ENCODE peak calls at places on chromosomes 13 and 19, in seven cellular contexts. One of them, this sample, is unnamed.

GRCh38 chr19:7109678-7110289 is 40.3 kb downstream of the ZNF557 start:
- DNase-seq in mesendoderm: peak; percentile 78
- DNase-seq in H9: peak; percentile 56
- DNase-seq in neuronal stem cell: peak; percentile 36
- DNase-seq in trophoblast cell: no peak
- DNase-seq in IMR-90: no peak
- DNase-seq in H1: peak; percentile 50
- DNase-seq in this sample: no peak

GRCh38 chr13:95660981-95661581 is 15.9 kb upstream of the DNAJC3 start:
- DNase-seq in IMR-90: peak; percentile 50
- DNase-seq in H9: no peak
- DNase-seq in neuronal stem cell: no peak
- DNase-seq in H1: no peak
- DNase-seq in trophoblast cell: peak; percentile 77
- DNase-seq in mesendoderm: peak; percentile 50
- DNase-seq in this sample: peak; percentile 64

GRCh38 chr13:48727252-48728011 is 73.7 kb downstream of the CYSLTR2 start:
- DNase-seq in H9: no peak
- DNase-seq in trophoblast cell: no peak
- DNase-seq in neuronal stem cell: no peak
- DNase-seq in mesendoderm: no peak
- DNase-seq in IMR-90: peak; percentile 70
- DNase-seq in H1: no peak
- DNase-seq in this sample: peak; percentile 96

GRCh38 chr19:49851456-49852259 is 699 bp downstream of the PTOV1 start:
- DNase-seq in IMR-90: no peak
- DNase-seq in neuronal stem cell: no peak
- DNase-seq in H9: peak; percentile 82
- DNase-seq in H1: peak; percentile 69
- DNase-seq in mesendoderm: peak; percentile 75
- DNase-seq in trophoblast cell: peak; percentile 67
- DNase-seq in this sample: no peak

GRCh38 chr13:72973234-72973633 is 85.6 kb upstream of the KLF5 start:
- DNase-seq in neuronal stem cell: no peak
- DNase-seq in IMR-90: no peak
- DNase-seq in mesendoderm: no peak
- DNase-seq in H1: no peak
- DNase-seq in trophoblast cell: no peak
- DNase-seq in H9: no peak
- DNase-seq in this sample: no peak

GRCh38 chr19:12792048-12792852 is 964 bp downstream of the JUNB start:
- DNase-seq in trophoblast cell: peak; percentile 73
- DNase-seq in IMR-90: peak; percentile 55
- DNase-seq in H9: peak; percentile 84
- DNase-seq in neuronal stem cell: no peak
- DNase-seq in H1: peak; percentile 84
- DNase-seq in mesendoderm: peak; percentile 84
- DNase-seq in this sample: peak; percentile 55

GRCh38 chr13:97220151-97220900 is 1.8 kb upstream of the MBNL2 start:
- DNase-seq in H9: no peak
- DNase-seq in trophoblast cell: peak; percentile 84
- DNase-seq in H1: no peak
- DNase-seq in mesendoderm: no peak
- DNase-seq in IMR-90: no peak
- DNase-seq in neuronal stem cell: no peak
- DNase-seq in this sample: no peak

GRCh38 chr19:52120286-52120685 is 19.5 kb downstream of the ZNF616 start:
- DNase-seq in mesendoderm: no peak
- DNase-seq in H1: no peak
- DNase-seq in IMR-90: no peak
- DNase-seq in trophoblast cell: no peak
- DNase-seq in H9: no peak
- DNase-seq in neuronal stem cell: no peak
- DNase-seq in this sample: no peak

GRCh38 chr13:96632536-96633320 is 361.5 kb downstream of the OXGR1 start:
- DNase-seq in trophoblast cell: peak; percentile 7
- DNase-seq in H1: no peak
- DNase-seq in mesendoderm: no peak
- DNase-seq in H9: no peak
- DNase-seq in neuronal stem cell: no peak
- DNase-seq in IMR-90: no peak
- DNase-seq in this sample: no peak

GRCh38 chr19:48873476-48874308 is 1.5 kb downstream of the PPP1R15A start:
- DNase-seq in IMR-90: no peak
- DNase-seq in H9: no peak
- DNase-seq in trophoblast cell: peak; percentile 20
- DNase-seq in H1: no peak
- DNase-seq in neuronal stem cell: no peak
- DNase-seq in mesendoderm: peak; percentile 89
- DNase-seq in this sample: peak; percentile 43

GRCh38 chr19:48480476-48481190 is 11.5 kb downstream of the CYTH2 start:
- DNase-seq in H1: no peak
- DNase-seq in mesendoderm: no peak
- DNase-seq in neuronal stem cell: no peak
- DNase-seq in trophoblast cell: peak; percentile 26
- DNase-seq in IMR-90: no peak
- DNase-seq in H9: no peak
- DNase-seq in this sample: no peak

GRCh38 chr19:46487802-46488445 is 7.7 kb downstream of the PNMA8B start:
- DNase-seq in H1: peak; percentile 98
- DNase-seq in H9: peak; percentile 84
- DNase-seq in trophoblast cell: peak; percentile 67
- DNase-seq in IMR-90: peak; percentile 63
- DNase-seq in mesendoderm: peak; percentile 72
- DNase-seq in neuronal stem cell: peak; percentile 85
- DNase-seq in this sample: peak; percentile 78

GRCh38 chr19:17450264-17451075 is 2.0 kb upstream of the TMEM221 start:
- DNase-seq in H9: no peak
- DNase-seq in trophoblast cell: peak; percentile 83
- DNase-seq in neuronal stem cell: no peak
- DNase-seq in IMR-90: no peak
- DNase-seq in mesendoderm: no peak
- DNase-seq in H1: no peak
- DNase-seq in this sample: no peak

GRCh38 chr19:13006431-13007281 is 11.4 kb downstream of the NFIX start:
- DNase-seq in H9: no peak
- DNase-seq in IMR-90: no peak
- DNase-seq in H1: no peak
- DNase-seq in neuronal stem cell: no peak
- DNase-seq in trophoblast cell: no peak
- DNase-seq in mesendoderm: no peak
- DNase-seq in this sample: no peak

GRCh38 chr13:97975851-97976550 is 22.5 kb downstream of the IPO5 start:
- DNase-seq in trophoblast cell: peak; percentile 92
- DNase-seq in IMR-90: peak; percentile 79
- DNase-seq in H1: peak; percentile 90
- DNase-seq in mesendoderm: peak; percentile 95
- DNase-seq in neuronal stem cell: peak; percentile 95
- DNase-seq in H9: peak; percentile 90
- DNase-seq in this sample: peak; percentile 86

GRCh38 chr19:19600793-19601346 is 17.6 kb downstream of the PBX4 start:
- DNase-seq in IMR-90: no peak
- DNase-seq in H1: no peak
- DNase-seq in H9: no peak
- DNase-seq in trophoblast cell: no peak
- DNase-seq in mesendoderm: no peak
- DNase-seq in neuronal stem cell: no peak
- DNase-seq in this sample: no peak

GRCh38 chr13:44298314-44298713 is 75.3 kb upstream of the SERP2 start:
- DNase-seq in H1: no peak
- DNase-seq in neuronal stem cell: no peak
- DNase-seq in trophoblast cell: peak; percentile 59
- DNase-seq in mesendoderm: no peak
- DNase-seq in IMR-90: peak; percentile 35
- DNase-seq in H9: no peak
- DNase-seq in this sample: no peak

GRCh38 chr13:30422056-30422914 is at the start of gene UBE2L5:
- DNase-seq in mesendoderm: peak; percentile 87
- DNase-seq in H1: peak; percentile 78
- DNase-seq in neuronal stem cell: peak; percentile 66
- DNase-seq in IMR-90: peak; percentile 74
- DNase-seq in trophoblast cell: peak; percentile 71
- DNase-seq in H9: peak; percentile 89
- DNase-seq in this sample: peak; percentile 82

GRCh38 chr19:50328257-50329145 is 676 bp downstream of the KCNC3 start:
- DNase-seq in trophoblast cell: peak; percentile 38
- DNase-seq in H9: peak; percentile 38
- DNase-seq in neuronal stem cell: no peak
- DNase-seq in H1: peak; percentile 71
- DNase-seq in mesendoderm: peak; percentile 36
- DNase-seq in IMR-90: no peak
- DNase-seq in this sample: no peak

GRCh38 chr13:110045202-110045601 is 258.8 kb upstream of the IRS2 start:
- DNase-seq in trophoblast cell: no peak
- DNase-seq in IMR-90: no peak
- DNase-seq in H9: no peak
- DNase-seq in mesendoderm: no peak
- DNase-seq in neuronal stem cell: no peak
- DNase-seq in H1: no peak
- DNase-seq in this sample: no peak

GRCh38 chr13:51339952-51340732 is 651 bp downstream of the SERPINE3 start:
- DNase-seq in H9: no peak
- DNase-seq in IMR-90: peak; percentile 35
- DNase-seq in H1: no peak
- DNase-seq in trophoblast cell: no peak
- DNase-seq in mesendoderm: no peak
- DNase-seq in neuronal stem cell: no peak
- DNase-seq in this sample: no peak

DNA sequence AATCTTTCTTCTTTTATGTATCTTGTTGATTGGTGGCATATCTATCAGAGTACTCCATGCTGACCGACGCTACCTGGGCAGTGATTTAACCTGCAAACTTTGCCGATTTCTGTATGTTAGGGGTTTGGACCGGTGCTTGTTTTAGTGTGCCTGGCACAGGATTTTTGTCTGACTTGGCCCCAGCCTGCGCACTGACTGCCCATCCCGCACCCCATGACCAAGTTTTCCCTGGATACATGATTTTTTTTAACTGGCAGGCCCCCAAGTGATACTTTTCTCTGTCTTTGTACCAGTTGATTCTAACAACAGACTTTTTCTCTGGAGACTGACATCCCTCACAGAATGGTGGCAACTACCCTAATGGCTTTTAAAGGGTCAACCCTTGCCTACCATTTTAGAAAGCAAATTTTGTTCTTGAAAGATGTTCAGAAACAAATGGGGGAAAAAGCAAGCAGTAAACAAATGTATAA is 69.0 kb upstream of the C1QTNF9B start:
- DNase-seq in IMR-90: no peak
- DNase-seq in H9: no peak
- DNase-seq in H1: no peak
- DNase-seq in neuronal stem cell: no peak
- DNase-seq in trophoblast cell: no peak
- DNase-seq in mesendoderm: no peak
- DNase-seq in this sample: no peak
- H2BK5ac ChIP-seq in IMR-90: no peak overlapping the region
- H2BK5ac ChIP-seq in H9: no peak overlapping the region
- H2BK5ac ChIP-seq in H1: no peak overlapping the region
- H2BK5ac ChIP-seq in neuronal stem cell: no peak overlapping the region
- H2BK5ac ChIP-seq in trophoblast cell: no peak overlapping the region
- H2BK5ac ChIP-seq in mesendoderm: no peak overlapping the region
- H2BK5ac ChIP-seq in this sample: no peak overlapping the region

GRCh38 chr19:58054792-58055482 is 4.1 kb upstream of the ZNF135 start:
- DNase-seq in H9: peak; percentile 74
- DNase-seq in IMR-90: peak; percentile 2
- DNase-seq in H1: peak; percentile 62
- DNase-seq in mesendoderm: peak; percentile 68
- DNase-seq in trophoblast cell: no peak
- DNase-seq in neuronal stem cell: no peak
- DNase-seq in this sample: no peak
- H2BK5ac ChIP-seq in H9: no peak overlapping the region
- H2BK5ac ChIP-seq in IMR-90: no peak overlapping the region
- H2BK5ac ChIP-seq in H1: peak overlapping the region; percentile 9
- H2BK5ac ChIP-seq in mesendoderm: no peak overlapping the region
- H2BK5ac ChIP-seq in trophoblast cell: no peak overlapping the region
- H2BK5ac ChIP-seq in neuronal stem cell: no peak overlapping the region
- H2BK5ac ChIP-seq in this sample: no peak overlapping the region

DNA sequence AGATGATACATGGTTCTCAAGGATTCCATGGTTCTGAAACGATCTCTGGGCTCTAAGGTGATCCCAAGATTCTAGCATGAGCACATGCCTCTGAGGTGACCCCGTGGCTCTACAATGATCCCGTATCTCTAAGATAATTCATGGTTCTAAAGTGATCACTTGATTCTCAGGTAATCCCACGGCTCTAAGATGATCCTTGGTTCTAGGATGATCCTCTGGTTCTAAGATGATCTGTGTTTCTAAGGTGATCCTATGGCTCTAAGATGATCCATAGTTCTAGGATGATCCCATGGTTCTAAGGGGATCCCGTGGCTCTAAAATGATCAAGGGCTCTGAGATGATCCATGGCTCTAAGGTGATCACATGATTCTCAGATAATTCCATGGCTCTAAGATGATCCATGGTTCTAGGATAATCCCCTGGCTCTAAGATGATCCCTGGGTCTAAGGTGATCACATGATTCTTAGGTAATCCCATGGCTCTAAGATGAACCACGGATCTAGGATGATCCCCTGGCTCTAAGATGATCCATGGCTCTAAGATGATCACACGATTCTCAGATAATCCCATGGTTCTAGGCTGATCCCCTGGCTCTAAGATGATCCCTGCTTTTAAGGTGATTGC is 21.3 kb downstream of the NUMBL start:
- DNase-seq in H1: no peak
- DNase-seq in H9: no peak
- DNase-seq in trophoblast cell: no peak
- DNase-seq in neuronal stem cell: no peak
- DNase-seq in IMR-90: no peak
- DNase-seq in mesendoderm: no peak
- DNase-seq in this sample: no peak
- H2BK5ac ChIP-seq in H1: no peak overlapping the region
- H2BK5ac ChIP-seq in H9: no peak overlapping the region
- H2BK5ac ChIP-seq in trophoblast cell: no peak overlapping the region
- H2BK5ac ChIP-seq in neuronal stem cell: no peak overlapping the region
- H2BK5ac ChIP-seq in IMR-90: no peak overlapping the region
- H2BK5ac ChIP-seq in mesendoderm: no peak overlapping the region
- H2BK5ac ChIP-seq in this sample: no peak overlapping the region

GRCh38 chr19:29380581-29380980 is 145.2 kb upstream of the VSTM2B start:
- DNase-seq in neuronal stem cell: no peak
- DNase-seq in H1: no peak
- DNase-seq in IMR-90: no peak
- DNase-seq in H9: peak; percentile 13
- DNase-seq in mesendoderm: no peak
- DNase-seq in trophoblast cell: no peak
- DNase-seq in this sample: no peak

GRCh38 chr19:29385191-29385795 is 140.5 kb upstream of the VSTM2B start:
- DNase-seq in IMR-90: no peak
- DNase-seq in neuronal stem cell: no peak
- DNase-seq in mesendoderm: no peak
- DNase-seq in H9: no peak
- DNase-seq in H1: no peak
- DNase-seq in trophoblast cell: no peak
- DNase-seq in this sample: no peak

GRCh38 chr19:29381353-29382203 is 144.2 kb upstream of the VSTM2B start:
- DNase-seq in neuronal stem cell: no peak
- DNase-seq in IMR-90: no peak
- DNase-seq in H1: peak; percentile 31
- DNase-seq in mesendoderm: no peak
- DNase-seq in trophoblast cell: no peak
- DNase-seq in H9: peak; percentile 14
- DNase-seq in this sample: no peak

GRCh38 chr19:29384676-29385075 is 141.1 kb upstream of the VSTM2B start:
- DNase-seq in H1: no peak
- DNase-seq in H9: no peak
- DNase-seq in IMR-90: no peak
- DNase-seq in trophoblast cell: no peak
- DNase-seq in neuronal stem cell: no peak
- DNase-seq in mesendoderm: no peak
- DNase-seq in this sample: no peak

GRCh38 chr19:29383696-29384095 is 142.1 kb upstream of the VSTM2B start:
- DNase-seq in IMR-90: no peak
- DNase-seq in trophoblast cell: no peak
- DNase-seq in mesendoderm: no peak
- DNase-seq in neuronal stem cell: no peak
- DNase-seq in H1: no peak
- DNase-seq in H9: no peak
- DNase-seq in this sample: no peak
- H2BK5ac ChIP-seq in IMR-90: no peak overlapping the region
- H2BK5ac ChIP-seq in trophoblast cell: no peak overlapping the region
- H2BK5ac ChIP-seq in mesendoderm: no peak overlapping the region
- H2BK5ac ChIP-seq in neuronal stem cell: no peak overlapping the region
- H2BK5ac ChIP-seq in H1: no peak overlapping the region
- H2BK5ac ChIP-seq in H9: no peak overlapping the region
- H2BK5ac ChIP-seq in this sample: no peak overlapping the region

This sample was measured in mesenchymal stem cell.